ENCODE peak calls at places on chromosome 12, in four cellular contexts. X is GM23248, B is cardiac muscle cell, V is NT2/D1. H is an unnamed sample.
A peak's percentile ranks its signal among the peaks of the same experiment; 100 is the strongest.

GRCh38 chr12:39000370-39000769 is 95.0 kb upstream of the CPNE8 start:
- DNase-seq in X (no peak), B (no peak), V (no peak), H (no peak)

GRCh38 chr12:54549774-54550451 is 512 bp downstream of the PDE1B start:
- DNase-seq in X (peak; percentile 54), V (no peak), B (peak; percentile 9), H (peak; percentile 23)

GRCh38 chr12:96985515-96986362 is 78.7 kb downstream of the NEDD1 start:
- DNase-seq in V (peak; percentile 18), B (peak; percentile 17), X (peak; percentile 55), H (no peak)

GRCh38 chr12:47207005-47207717 is 127.4 kb upstream of the AMIGO2 start:
- DNase-seq in V (no peak), B (no peak), X (no peak), H (no peak)

GRCh38 chr12:120229583-120230325 is 28.8 kb upstream of the RPLP0 start:
- DNase-seq in V (no peak), X (peak; percentile 60), B (peak; percentile 61), H (peak; percentile 29)

GRCh38 chr12:41532072-41532471 is 344.0 kb downstream of the PDZRN4 start:
- DNase-seq in B (no peak), V (no peak), X (peak; percentile 3), H (no peak)

GRCh38 chr12:69007858-69008314 is 74.9 kb upstream of the CPM start:
- DNase-seq in B (no peak), V (no peak), X (peak; percentile 23), H (peak; percentile 32)

GRCh38 chr12:84910549-84911241 is 1.9 kb downstream of the SLC6A15 start:
- DNase-seq in V (peak; percentile 2), B (peak; percentile 38), X (peak; percentile 63), H (peak; percentile 8)

GRCh38 chr12:58247633-58248032 is 306.3 kb downstream of the ATP23 start:
- DNase-seq in V (no peak), X (peak; percentile 2), B (no peak), H (peak; percentile 25)

GRCh38 chr12:78187741-78188140 is 357.0 kb downstream of the NAV3 start:
- DNase-seq in V (no peak), X (no peak), B (no peak), H (no peak)

GRCh38 chr12:75479963-75480461 is 543 bp upstream of the GLIPR1 start:
- DNase-seq in B (peak; percentile 69), X (peak; percentile 82), V (no peak), H (no peak)

GRCh38 chr12:11719678-11720099 is 70.2 kb downstream of the ETV6 start:
- DNase-seq in X (peak; percentile 99), B (peak; percentile 92), V (peak; percentile 72), H (no peak)

GRCh38 chr12:11718768-11719253 is 69.3 kb downstream of the ETV6 start:
- DNase-seq in B (no peak), V (no peak), X (peak; percentile 92), H (no peak)

GRCh38 chr12:11716794-11717532 is 67.5 kb downstream of the ETV6 start:
- DNase-seq in V (no peak), X (peak; percentile 65), B (no peak), H (no peak)

GRCh38 chr12:11718105-11718504 is 68.6 kb downstream of the ETV6 start:
- DNase-seq in V (no peak), B (no peak), X (no peak), H (no peak)

DNA sequence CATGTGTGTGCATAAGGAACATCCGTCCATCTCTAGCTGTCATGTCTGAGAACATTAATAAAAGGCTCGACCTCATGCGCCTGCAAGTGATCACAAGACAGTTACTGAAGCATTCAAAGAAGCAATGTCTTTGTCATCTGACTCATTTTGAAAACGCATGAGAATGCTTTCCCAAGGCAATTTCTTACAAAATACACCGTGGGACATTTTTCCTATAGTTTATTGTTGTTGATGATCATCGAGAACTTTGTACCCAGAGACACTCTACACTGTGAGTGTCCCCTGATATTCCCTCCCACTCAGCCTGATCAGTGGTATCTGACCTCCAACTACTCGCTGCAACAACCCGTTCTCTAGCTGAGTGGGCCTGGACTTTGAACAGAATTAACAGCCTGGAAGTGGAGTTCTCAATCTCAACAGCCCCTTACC is 68.1 kb downstream of the ETV6 start:
- DNase-seq in V (no peak), X (peak; percentile 61), B (no peak), H (no peak)
- H3K4me1 ChIP-seq in V (peaks cover 25% of the 10 kb centered on the region), X (peaks cover 41% of the 10 kb centered on the region), B (peaks cover 31% of the 10 kb centered on the region), H (no peaks in the 10 kb centered on the region)

GRCh38 chr12:6382371-6382770 is 1.6 kb upstream of the LTBR start:
- DNase-seq in X (no peak), V (no peak), B (no peak), H (no peak)
- H3K4me1 ChIP-seq in X (peaks cover 20% of the 10 kb centered on the region), V (peaks cover 31% of the 10 kb centered on the region), B (no peaks in the 10 kb centered on the region), H (no peaks in the 10 kb centered on the region)

DNA sequence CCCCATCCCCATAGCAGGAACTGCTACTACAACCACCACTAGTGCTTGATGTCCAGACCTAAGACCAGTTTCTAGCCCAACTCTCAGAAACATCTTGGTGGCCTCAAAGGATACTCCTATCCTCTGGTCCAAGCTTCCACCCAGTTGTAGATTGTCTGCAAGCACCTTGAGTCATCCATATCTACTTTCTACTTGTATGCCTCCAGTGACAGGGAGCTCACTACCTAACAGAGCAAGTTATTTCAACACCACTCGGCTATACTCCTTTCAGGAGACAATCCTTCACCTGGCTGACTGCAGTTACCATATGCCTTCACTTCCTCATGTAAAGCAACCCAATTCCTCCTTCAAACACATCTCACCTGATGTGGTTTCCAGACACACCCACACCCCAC is 49.5 kb downstream of the KDM2B start:
- DNase-seq in X (no peak), V (no peak), B (no peak), H (no peak)
- H3K4me1 ChIP-seq in X (peaks cover 9% of the 10 kb centered on the region), V (peaks cover 32% of the 10 kb centered on the region), B (peaks cover 15% of the 10 kb centered on the region), H (peaks cover 12% of the 10 kb centered on the region)

DNA sequence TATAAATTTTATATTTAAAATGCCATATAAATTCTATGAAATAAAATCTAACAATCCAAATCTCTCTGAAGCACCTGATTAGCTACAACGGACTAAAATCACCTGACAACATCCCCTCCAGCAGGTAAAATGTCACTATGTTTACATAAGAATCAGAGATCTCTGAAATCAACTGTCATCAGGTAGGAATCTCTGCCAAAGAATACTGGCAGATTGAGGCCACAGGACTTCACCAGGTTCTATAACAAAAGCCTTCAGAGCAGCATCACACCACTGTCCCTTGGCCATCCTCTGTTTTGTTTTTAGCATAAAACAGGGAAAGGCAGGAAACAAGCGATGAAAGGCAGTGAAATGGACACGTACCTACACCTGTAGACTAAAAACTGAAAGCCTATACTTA is 22.1 kb downstream of the FGD6 start:
- DNase-seq in V (no peak), B (no peak), X (no peak), H (no peak)
- H3K4me1 ChIP-seq in V (no peaks in the 10 kb centered on the region), B (no peaks in the 10 kb centered on the region), X (peaks cover 4% of the 10 kb centered on the region), H (peaks cover 7% of the 10 kb centered on the region)

GRCh38 chr12:50529345-50529744 is 24.6 kb downstream of the DIP2B start:
- DNase-seq in V (no peak), X (no peak), B (no peak), H (no peak)

GRCh38 chr12:50530532-50530931 is 25.7 kb downstream of the DIP2B start:
- DNase-seq in B (no peak), X (no peak), V (no peak), H (peak; percentile 43)

GRCh38 chr12:50527086-50527726 is 22.4 kb downstream of the DIP2B start:
- DNase-seq in X (no peak), V (no peak), B (no peak), H (no peak)

GRCh38 chr12:50525422-50525821 is 20.6 kb downstream of the DIP2B start:
- DNase-seq in V (no peak), X (no peak), B (no peak), H (no peak)

DNA sequence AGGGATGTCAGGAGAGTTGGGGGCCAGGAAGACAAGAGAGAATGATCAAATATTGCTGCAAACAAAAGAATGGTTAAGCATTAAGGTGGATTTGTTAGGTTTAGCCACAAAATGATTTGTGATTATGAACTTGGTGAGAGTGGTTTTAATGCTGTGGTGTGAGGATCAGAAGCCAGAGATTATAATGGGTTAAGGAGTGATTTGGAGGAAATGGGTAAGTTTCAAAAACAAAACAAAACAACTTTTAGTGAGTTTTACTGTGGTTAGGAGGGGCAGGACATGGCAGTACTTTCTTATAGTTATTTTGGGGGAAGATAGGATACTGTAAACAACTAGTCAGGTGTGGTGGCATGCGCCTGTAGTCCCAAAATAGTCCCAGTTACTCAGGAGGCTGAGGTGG is 24.0 kb downstream of the DIP2B start:
- DNase-seq in X (no peak), B (no peak), V (no peak), H (no peak)
- H3K4me1 ChIP-seq in X (peaks cover 22% of the 10 kb centered on the region), B (peaks cover 16% of the 10 kb centered on the region), V (no peaks in the 10 kb centered on the region), H (peaks cover 22% of the 10 kb centered on the region)

H was measured in HAP-1.